ENCODE peak calls at places on chromosomes 5 and 9, in five cellular contexts. T is endothelial cell, K is NCI-H2171 treated with DMSO at 0.1 percent for 48 hours, Z is prostate gland, L is AML-193. Q is an unnamed sample.

GRCh38 chr5:93675458-93676450 is 65.6 kb downstream of the POU5F2 start:
- DNase-seq in L (no peak), T (no peak), Z (no peak), K (peak; percentile 26), Q (no peak)

GRCh38 chr9:74570879-74571512 is 73.9 kb downstream of the RORB start:
- DNase-seq in T (peak; percentile 38), L (peak; percentile 35), Z (no peak), K (peak; percentile 25), Q (peak; percentile 7)

GRCh38 chr5:82610686-82611085 is 332.5 kb upstream of the RPS23 start:
- DNase-seq in K (no peak), L (no peak), T (no peak), Z (no peak), Q (no peak)

GRCh38 chr9:98341157-98342102 is 86.0 kb upstream of the TBC1D2 start:
- DNase-seq in L (no peak), Z (peak; percentile 43), K (peak; percentile 87), T (no peak), Q (no peak)

GRCh38 chr5:68374770-68375518 is 159.4 kb downstream of the PIK3R1 start:
- DNase-seq in Z (no peak), K (no peak), T (no peak), L (peak; percentile 44), Q (peak; percentile 62)

GRCh38 chr5:54385994-54386393 is 69.5 kb upstream of the HSPB3 start:
- DNase-seq in K (no peak), L (no peak), Z (no peak), T (no peak), Q (no peak)

GRCh38 chr9:32413424-32413823 is 29.0 kb downstream of the ACO1 start:
- DNase-seq in K (no peak), T (no peak), Z (no peak), L (no peak), Q (peak; percentile 76)

GRCh38 chr9:16485155-16485554 is 385.3 kb downstream of the BNC2 start:
- DNase-seq in L (no peak), T (no peak), K (no peak), Z (no peak), Q (no peak)

GRCh38 chr5:67496051-67496450 is 299.5 kb upstream of the CD180 start:
- DNase-seq in Z (no peak), L (no peak), T (no peak), K (no peak), Q (no peak)

GRCh38 chr5:147567917-147568598 is 58.2 kb upstream of the DPYSL3 start:
- DNase-seq in L (no peak), T (no peak), K (no peak), Z (no peak), Q (peak; percentile 10)

GRCh38 chr5:55154893-55155292 is 5.1 kb upstream of the GPX8 start:
- DNase-seq in Z (no peak), L (no peak), T (no peak), K (no peak), Q (peak; percentile 48)

GRCh38 chr5:124677999-124678385 is 68.4 kb downstream of the ZNF608 start:
- DNase-seq in L (no peak), Z (no peak), K (no peak), T (no peak), Q (no peak)

GRCh38 chr9:86765736-86766410 is 181.4 kb downstream of the GAS1 start:
- DNase-seq in Z (no peak), L (no peak), K (no peak), T (no peak), Q (no peak)

GRCh38 chr9:75628952-75629351 is 261.5 kb upstream of the PCSK5 start:
- DNase-seq in T (no peak), L (no peak), Z (no peak), K (no peak), Q (no peak)

GRCh38 chr5:164233796-164234195 is 728.4 kb downstream of the MAT2B start:
- DNase-seq in Z (no peak), K (no peak), T (no peak), L (no peak), Q (no peak)

GRCh38 chr5:131514316-131515275 is 120.4 kb downstream of the RAPGEF6 start:
- DNase-seq in Z (no peak), T (no peak), L (peak; percentile 35), K (no peak), Q (no peak)

GRCh38 chr5:141843156-141843927 is 34.9 kb downstream of the PCDH1 start:
- DNase-seq in K (no peak), Z (no peak), L (no peak), T (no peak), Q (no peak)

GRCh38 chr5:178249191-178249989 is 16.8 kb upstream of the PHYKPL start:
- DNase-seq in L (no peak), K (no peak), Z (no peak), T (no peak), Q (peak; percentile 96)

GRCh38 chr5:134526483-134527155 is 1.1 kb downstream of the JADE2 start:
- DNase-seq in L (peak; percentile 73), K (peak; percentile 85), Z (peak; percentile 73), T (peak; percentile 75), Q (no peak)

GRCh38 chr5:34743878-34744277 is 87.8 kb downstream of the RAI14 start:
- DNase-seq in Z (no peak), K (no peak), L (no peak), T (no peak), Q (peak; percentile 75)

GRCh38 chr5:88391116-88391515 is 122.5 kb upstream of the TMEM161B start:
- DNase-seq in K (no peak), L (no peak), T (no peak), Z (no peak), Q (no peak)

GRCh38 chr5:2186472-2187015 is 303.8 kb upstream of the IRX4 start:
- DNase-seq in T (peak; percentile 1), K (no peak), L (no peak), Z (no peak), Q (no peak)

GRCh38 chr5:142388696-142389095 is 63.9 kb upstream of the SPRY4 start:
- DNase-seq in Z (no peak), T (no peak), K (no peak), L (peak; percentile 28), Q (no peak)

GRCh38 chr9:81620009-81620405 is 69.3 kb downstream of the TLE1 start:
- DNase-seq in T (no peak), L (no peak), Z (no peak), K (no peak), Q (no peak)

GRCh38 chr5:181282874-181283273 is 21.9 kb upstream of the TRIM52 start:
- DNase-seq in T (no peak), L (no peak), Z (no peak), K (no peak), Q (no peak)

GRCh38 chr9:136244116-136244775 is 1.4 kb downstream of the QSOX2 start:
- DNase-seq in T (no peak), K (no peak), Z (no peak), L (no peak), Q (no peak)

GRCh38 chr9:5895782-5896181 is 5.1 kb downstream of the MLANA start:
- DNase-seq in K (no peak), T (no peak), Z (no peak), L (no peak), Q (no peak)

GRCh38 chr5:43769576-43770352 is 166.8 kb downstream of the NNT start:
- DNase-seq in Z (no peak), K (no peak), L (no peak), T (no peak), Q (peak; percentile 100)

GRCh38 chr9:107246259-107247254 is 36.5 kb upstream of the RAD23B start:
- DNase-seq in T (peak; percentile 33), K (no peak), Z (no peak), L (no peak), Q (no peak)

GRCh38 chr9:19200234-19200633 is 30.3 kb upstream of the DENND4C start:
- DNase-seq in T (no peak), Z (no peak), K (no peak), L (no peak), Q (no peak)

GRCh38 chr5:149657324-149657723 is 72.8 kb upstream of the PPARGC1B start:
- DNase-seq in L (no peak), Z (no peak), T (no peak), K (no peak), Q (no peak)

GRCh38 chr5:164335837-164336236 is 830.4 kb downstream of the MAT2B start:
- DNase-seq in T (no peak), Z (no peak), K (no peak), L (no peak), Q (peak; percentile 33)

GRCh38 chr5:131661931-131662330 is 26.9 kb upstream of the RAPGEF6 start:
- DNase-seq in T (no peak), Z (no peak), K (no peak), L (no peak), Q (no peak)